ENCODE peak calls at places on chromosomes 13 and 19, in six cellular contexts. F is Panc1; Y is CD8-positive, alpha-beta T cell; O is ascending aorta; H is IMR-90; I is GM12865. N is an unnamed sample.

GRCh38 chr13:36062249-36062648 is 68.9 kb downstream of the DCLK1 start:
- DNase-seq in Y (no peak), F (no peak), O (no peak), I (no peak), H (no peak), N (no peak)

GRCh38 chr13:27128825-27129627 is 42.6 kb downstream of the USP12 start:
- DNase-seq in Y (no peak), H (no peak), F (no peak), O (no peak), I (no peak), N (no peak)

GRCh38 chr19:18865973-18866799 is 29.8 kb downstream of the CERS1 start:
- DNase-seq in Y (peak; percentile 55), H (peak; percentile 36), O (no peak), F (no peak), I (peak; percentile 69), N (no peak)

GRCh38 chr13:98224557-98224956 is 47.5 kb upstream of the RNF113B start:
- DNase-seq in I (no peak), Y (no peak), O (no peak), F (no peak), H (no peak), N (no peak)

GRCh38 chr19:1019980-1020867 is 699 bp downstream of the TMEM259 start:
- DNase-seq in O (no peak), H (no peak), F (no peak), Y (no peak), I (peak; percentile 39), N (no peak)

GRCh38 chr13:94657167-94657566 is 55.2 kb downstream of the SOX21 start:
- DNase-seq in F (no peak), Y (no peak), I (no peak), O (no peak), H (peak; percentile 57), N (no peak)

GRCh38 chr13:75326173-75327131 is 155.5 kb downstream of the TBC1D4 start:
- DNase-seq in Y (peak; percentile 41), I (peak; percentile 79), H (peak; percentile 53), O (no peak), F (no peak), N (no peak)

GRCh38 chr19:15320118-15320517 is 12.2 kb downstream of the BRD4 start:
- DNase-seq in Y (no peak), O (no peak), H (peak; percentile 73), I (no peak), F (no peak), N (no peak)

GRCh38 chr13:113192902-113193301 is 15.6 kb downstream of the PCID2 start:
- DNase-seq in F (no peak), Y (no peak), O (no peak), H (peak; percentile 88), I (no peak), N (no peak)

GRCh38 chr13:85241045-85241444 is 558.2 kb downstream of the SLITRK6 start:
- DNase-seq in F (no peak), Y (no peak), H (peak; percentile 44), O (no peak), I (no peak), N (no peak)

GRCh38 chr19:45264781-45265317 is 13.8 kb downstream of the MARK4 start:
- DNase-seq in F (no peak), O (no peak), Y (no peak), I (no peak), H (no peak), N (no peak)

GRCh38 chr13:109644069-109644750 is 142.2 kb downstream of the IRS2 start:
- DNase-seq in F (no peak), H (no peak), Y (no peak), I (no peak), O (no peak), N (no peak)

GRCh38 chr13:35164324-35164932 is 222.4 kb downstream of the NBEA start:
- DNase-seq in I (peak; percentile 56), F (no peak), O (no peak), Y (no peak), H (peak; percentile 27), N (no peak)

GRCh38 chr13:21837288-21837687 is 166.4 kb downstream of the FGF9 start:
- DNase-seq in H (no peak), O (no peak), Y (no peak), F (no peak), I (no peak), N (no peak)

GRCh38 chr13:66312312-66313087 is 917.6 kb downstream of the PCDH9 start:
- DNase-seq in F (peak; percentile 61), H (peak; percentile 80), O (no peak), Y (no peak), I (no peak), N (no peak)

GRCh38 chr19:30379841-30380610 is 7.8 kb downstream of the ZNF536 start:
- DNase-seq in Y (no peak), H (no peak), F (no peak), O (no peak), I (no peak), N (no peak)

GRCh38 chr19:40650749-40651305 is 39.6 kb downstream of the NUMBL start:
- DNase-seq in O (no peak), H (peak; percentile 74), Y (no peak), F (no peak), I (no peak), N (no peak)

GRCh38 chr19:41376241-41376997 is at the start of gene TMEM91:
- DNase-seq in Y (no peak), I (no peak), O (no peak), F (no peak), H (no peak), N (no peak)

GRCh38 chr19:48895226-48895625 is 3.3 kb downstream of the TULP2 start:
- DNase-seq in Y (no peak), O (no peak), H (no peak), F (no peak), I (no peak), N (no peak)

GRCh38 chr19:48899781-48900476 is at the start of gene NUCB1:
- DNase-seq in O (peak; percentile 98), H (peak; percentile 97), F (peak; percentile 79), Y (peak; percentile 99), I (peak; percentile 98), N (peak; percentile 83)

GRCh38 chr19:48897181-48897580 is 1.4 kb downstream of the TULP2 start:
- DNase-seq in H (no peak), O (no peak), Y (no peak), I (no peak), F (no peak), N (no peak)

GRCh38 chr19:48900477-48901452 is 653 bp downstream of the NUCB1 start:
- DNase-seq in Y (peak; percentile 24), H (peak; percentile 35), F (no peak), I (peak; percentile 63), O (no peak), N (no peak)

GRCh38 chr19:48896191-48896720 is 2.3 kb downstream of the TULP2 start:
- DNase-seq in F (no peak), I (peak; percentile 54), H (no peak), Y (peak; percentile 43), O (no peak), N (no peak)
- H3K4me3 ChIP-seq in F (no peak overlapping the region), I (no peak overlapping the region), H (no peak overlapping the region), Y (peak overlapping the region; percentile 23), O (no peak overlapping the region), N (no peak overlapping the region)

DNA sequence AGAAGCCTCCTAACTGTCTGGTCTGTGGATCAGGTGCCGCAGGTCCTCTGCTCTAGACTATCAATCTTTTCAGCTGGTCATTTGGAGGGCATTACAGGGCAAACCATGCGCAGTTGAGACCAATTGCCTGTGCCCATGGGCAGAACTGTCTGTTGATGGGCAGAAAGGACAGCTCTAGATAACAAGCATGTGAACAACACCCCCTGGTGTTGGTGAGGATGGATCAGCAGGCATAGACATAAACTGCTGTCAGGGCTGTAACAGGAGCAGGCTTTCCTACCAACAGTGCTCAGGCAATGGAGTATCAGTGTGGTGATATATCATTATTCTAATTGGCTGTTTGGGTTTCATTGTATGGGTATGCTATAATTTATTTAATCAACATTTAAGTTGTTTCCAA is 104.7 kb upstream of the KL start:
- DNase-seq in I (peak; percentile 69), Y (no peak), F (no peak), O (no peak), H (peak; percentile 57), N (peak; percentile 26)
- TF ChIP-seq CTCF in I (peak; percentile 46), Y (no peak), F (peak; percentile 47), O (no peak), H (peak; percentile 52), N (peak; percentile 79)

GRCh38 chr19:56841194-56841546 is 644 bp upstream of the PEG3 start:
- DNase-seq in H (no peak), I (no peak), Y (no peak), F (no peak), O (no peak), N (no peak)
- H3K4me3 ChIP-seq in H (no peak overlapping the region), I (no peak overlapping the region), Y (no peak overlapping the region), F (no peak overlapping the region), O (peak overlapping the region; percentile 56), N (no peak overlapping the region)

DNA sequence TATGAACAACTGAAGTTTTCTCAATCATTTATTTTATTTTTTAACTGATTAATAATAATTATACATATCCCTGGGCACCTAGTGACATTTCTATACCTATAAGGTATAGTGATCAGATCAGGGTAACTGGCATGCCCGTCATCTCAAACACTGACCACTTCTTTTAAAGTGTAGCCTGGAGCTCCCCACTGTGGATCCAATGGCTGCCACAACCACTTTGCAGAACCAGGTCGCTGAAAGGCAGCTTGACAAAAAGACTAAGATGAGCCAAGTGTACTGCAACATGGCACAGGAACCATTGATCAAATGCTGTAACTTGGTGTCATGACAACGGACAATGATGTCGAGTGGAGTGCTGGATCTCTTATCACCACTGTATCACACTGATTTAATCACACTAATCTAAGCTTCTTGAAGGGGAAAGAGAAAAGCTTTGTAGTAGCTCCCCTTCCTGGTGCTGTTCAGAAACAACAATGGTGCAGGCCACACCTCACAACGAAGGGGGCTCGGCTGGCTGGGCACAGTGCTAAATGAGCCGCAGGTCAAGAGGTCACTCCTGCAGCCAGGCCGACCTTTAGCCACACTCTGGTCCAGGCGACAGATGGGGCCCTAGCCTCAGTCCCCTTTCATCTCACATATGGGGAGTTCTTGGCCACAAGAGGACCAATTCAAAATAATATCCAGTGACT is 2.3 kb upstream of the TNFRSF19 start:
- DNase-seq in Y (no peak), H (no peak), F (no peak), O (no peak), I (peak; percentile 77), N (no peak)
- TF ChIP-seq CTCF in Y (no peak), H (peak; percentile 10), F (peak; percentile 9), O (no peak), I (peak; percentile 7), N (no peak)

GRCh38 chr19:13937479-13938360 is 497 bp downstream of the PODNL1 start:
- DNase-seq in F (no peak), I (no peak), H (no peak), Y (no peak), O (no peak), N (no peak)
- H3K4me3 ChIP-seq in F (no peak overlapping the region), I (no peak overlapping the region), H (peak overlapping the region; percentile 51), Y (no peak overlapping the region), O (peak overlapping the region; percentile 18), N (no peak overlapping the region)

DNA sequence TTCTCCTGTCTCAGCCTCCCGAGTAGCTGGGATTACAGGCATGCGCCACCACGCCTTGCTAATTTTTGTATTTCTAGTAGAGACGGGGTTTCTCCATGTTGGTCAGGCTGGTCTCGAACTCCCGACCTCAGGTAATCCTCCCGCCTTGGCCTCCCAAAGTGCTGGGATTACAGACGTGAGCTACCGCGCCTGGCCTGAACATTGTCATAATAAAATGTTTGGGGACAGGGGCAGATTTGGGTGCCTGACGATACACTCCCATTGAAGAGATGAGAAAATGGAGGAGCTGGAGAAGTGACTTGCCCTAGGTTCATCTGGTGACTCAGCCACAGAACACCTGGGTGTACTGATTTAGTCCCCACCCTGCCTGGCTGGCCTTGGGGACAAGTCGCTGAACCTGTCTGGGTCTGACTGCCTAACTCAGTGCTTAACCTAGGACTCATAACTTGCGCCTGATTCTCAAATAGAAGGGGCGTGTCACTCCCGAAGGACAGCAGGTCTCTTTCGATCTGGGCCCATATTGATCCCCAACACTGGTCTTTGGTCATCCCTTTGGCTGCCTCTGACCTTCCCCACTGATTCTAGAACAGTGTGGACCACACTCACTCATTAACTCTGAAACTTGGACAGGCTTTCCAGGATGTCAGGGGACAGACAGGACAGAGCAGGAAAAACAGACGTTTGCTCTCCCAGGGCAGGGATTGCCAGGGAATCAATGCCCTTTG is 7.6 kb upstream of the BICRA start:
- DNase-seq in H (no peak), O (no peak), I (peak; percentile 20), F (no peak), Y (no peak), N (no peak)
- TF ChIP-seq CTCF in H (no peak), O (no peak), I (no peak), F (no peak), Y (no peak), N (no peak)